ENCODE peak calls at places on chromosomes 4 and X, in seven cellular contexts. One of them, this sample, is unnamed.

GRCh38 chr4:31085736-31086135 is 365.6 kb downstream of the PCDH7 start:
- DNase-seq in astrocyte: no peak
- DNase-seq in cerebellar cortex: no peak
- DNase-seq in GM04504: no peak
- DNase-seq in fibroblast of gingiva: no peak
- DNase-seq in activated CD4-positive, alpha-beta T cell treated with anti-CD3 and anti-CD28 coated beads, Interleukin-2, amount 10 ng/mL, durations not matched to agents 7 days and 5 days: no peak
- DNase-seq in occipital lobe: no peak
- DNase-seq in this sample: no peak

GRCh38 chr4:43754566-43754965 is 694.0 kb downstream of the KCTD8 start:
- DNase-seq in astrocyte: no peak
- DNase-seq in cerebellar cortex: peak
- DNase-seq in GM04504: no peak
- DNase-seq in fibroblast of gingiva: no peak
- DNase-seq in activated CD4-positive, alpha-beta T cell treated with anti-CD3 and anti-CD28 coated beads, Interleukin-2, amount 10 ng/mL, durations not matched to agents 7 days and 5 days: no peak
- DNase-seq in occipital lobe: no peak
- DNase-seq in this sample: no peak

GRCh38 chr4:103786014-103786413 is 66.2 kb upstream of the TACR3 start:
- DNase-seq in astrocyte: peak
- DNase-seq in cerebellar cortex: peak
- DNase-seq in GM04504: no peak
- DNase-seq in fibroblast of gingiva: peak
- DNase-seq in activated CD4-positive, alpha-beta T cell treated with anti-CD3 and anti-CD28 coated beads, Interleukin-2, amount 10 ng/mL, durations not matched to agents 7 days and 5 days: no peak
- DNase-seq in occipital lobe: no peak
- DNase-seq in this sample: peak

GRCh38 chrX:46770817-46771163 is 11.9 kb upstream of the SLC9A7 start:
- DNase-seq in astrocyte: peak
- DNase-seq in cerebellar cortex: no peak
- DNase-seq in GM04504: peak
- DNase-seq in fibroblast of gingiva: peak
- DNase-seq in activated CD4-positive, alpha-beta T cell treated with anti-CD3 and anti-CD28 coated beads, Interleukin-2, amount 10 ng/mL, durations not matched to agents 7 days and 5 days: no peak
- DNase-seq in occipital lobe: no peak
- DNase-seq in this sample: no peak

GRCh38 chr4:6761540-6762243 is 20.8 kb upstream of the KIAA0232 start:
- DNase-seq in astrocyte: no peak
- DNase-seq in cerebellar cortex: no peak
- DNase-seq in GM04504: no peak
- DNase-seq in fibroblast of gingiva: peak
- DNase-seq in activated CD4-positive, alpha-beta T cell treated with anti-CD3 and anti-CD28 coated beads, Interleukin-2, amount 10 ng/mL, durations not matched to agents 7 days and 5 days: no peak
- DNase-seq in occipital lobe: peak
- DNase-seq in this sample: peak

GRCh38 chrX:6184900-6185515 is 43.7 kb downstream of the NLGN4X start:
- DNase-seq in astrocyte: peak
- DNase-seq in cerebellar cortex: peak
- DNase-seq in GM04504: no peak
- DNase-seq in fibroblast of gingiva: peak
- DNase-seq in activated CD4-positive, alpha-beta T cell treated with anti-CD3 and anti-CD28 coated beads, Interleukin-2, amount 10 ng/mL, durations not matched to agents 7 days and 5 days: no peak
- DNase-seq in occipital lobe: no peak
- DNase-seq in this sample: peak

GRCh38 chr4:175277816-175278215 is 359.7 kb downstream of the ADAM29 start:
- DNase-seq in astrocyte: no peak
- DNase-seq in cerebellar cortex: no peak
- DNase-seq in GM04504: no peak
- DNase-seq in fibroblast of gingiva: no peak
- DNase-seq in activated CD4-positive, alpha-beta T cell treated with anti-CD3 and anti-CD28 coated beads, Interleukin-2, amount 10 ng/mL, durations not matched to agents 7 days and 5 days: no peak
- DNase-seq in occipital lobe: no peak
- DNase-seq in this sample: no peak

GRCh38 chrX:40154229-40154852 is 56.6 kb upstream of the BCOR start:
- DNase-seq in astrocyte: no peak
- DNase-seq in cerebellar cortex: peak
- DNase-seq in GM04504: no peak
- DNase-seq in fibroblast of gingiva: peak
- DNase-seq in activated CD4-positive, alpha-beta T cell treated with anti-CD3 and anti-CD28 coated beads, Interleukin-2, amount 10 ng/mL, durations not matched to agents 7 days and 5 days: no peak
- DNase-seq in occipital lobe: peak
- DNase-seq in this sample: no peak

GRCh38 chrX:68870357-68870756 is 41.5 kb downstream of the EFNB1 start:
- DNase-seq in astrocyte: no peak
- DNase-seq in cerebellar cortex: no peak
- DNase-seq in GM04504: no peak
- DNase-seq in fibroblast of gingiva: no peak
- DNase-seq in activated CD4-positive, alpha-beta T cell treated with anti-CD3 and anti-CD28 coated beads, Interleukin-2, amount 10 ng/mL, durations not matched to agents 7 days and 5 days: no peak
- DNase-seq in occipital lobe: no peak
- DNase-seq in this sample: no peak

GRCh38 chrX:133482345-133483041 is 67.2 kb upstream of the GPC4 start:
- DNase-seq in astrocyte: peak
- DNase-seq in cerebellar cortex: no peak
- DNase-seq in GM04504: no peak
- DNase-seq in fibroblast of gingiva: peak
- DNase-seq in activated CD4-positive, alpha-beta T cell treated with anti-CD3 and anti-CD28 coated beads, Interleukin-2, amount 10 ng/mL, durations not matched to agents 7 days and 5 days: no peak
- DNase-seq in occipital lobe: no peak
- DNase-seq in this sample: peak

GRCh38 chrX:133840415-133840814 is 145.0 kb downstream of the GPC3 start:
- DNase-seq in astrocyte: no peak
- DNase-seq in cerebellar cortex: no peak
- DNase-seq in GM04504: no peak
- DNase-seq in fibroblast of gingiva: no peak
- DNase-seq in activated CD4-positive, alpha-beta T cell treated with anti-CD3 and anti-CD28 coated beads, Interleukin-2, amount 10 ng/mL, durations not matched to agents 7 days and 5 days: no peak
- DNase-seq in occipital lobe: no peak
- DNase-seq in this sample: no peak

GRCh38 chr4:128675083-128675482 is 134.4 kb upstream of the JADE1 start:
- DNase-seq in astrocyte: no peak
- DNase-seq in cerebellar cortex: no peak
- DNase-seq in GM04504: no peak
- DNase-seq in fibroblast of gingiva: no peak
- DNase-seq in activated CD4-positive, alpha-beta T cell treated with anti-CD3 and anti-CD28 coated beads, Interleukin-2, amount 10 ng/mL, durations not matched to agents 7 days and 5 days: no peak
- DNase-seq in occipital lobe: no peak
- DNase-seq in this sample: peak

GRCh38 chr4:742742-743311 is 37.2 kb downstream of the PCGF3 start:
- DNase-seq in astrocyte: no peak
- DNase-seq in cerebellar cortex: peak
- DNase-seq in GM04504: no peak
- DNase-seq in fibroblast of gingiva: no peak
- DNase-seq in activated CD4-positive, alpha-beta T cell treated with anti-CD3 and anti-CD28 coated beads, Interleukin-2, amount 10 ng/mL, durations not matched to agents 7 days and 5 days: peak
- DNase-seq in occipital lobe: no peak
- DNase-seq in this sample: peak

GRCh38 chrX:49661881-49662280 is 33.9 kb downstream of the PAGE1 start:
- DNase-seq in astrocyte: no peak
- DNase-seq in cerebellar cortex: no peak
- DNase-seq in GM04504: no peak
- DNase-seq in fibroblast of gingiva: no peak
- DNase-seq in activated CD4-positive, alpha-beta T cell treated with anti-CD3 and anti-CD28 coated beads, Interleukin-2, amount 10 ng/mL, durations not matched to agents 7 days and 5 days: no peak
- DNase-seq in occipital lobe: no peak
- DNase-seq in this sample: no peak

GRCh38 chr4:7323872-7324650 is 110.7 kb downstream of the PSAPL1 start:
- DNase-seq in astrocyte: no peak
- DNase-seq in cerebellar cortex: peak
- DNase-seq in GM04504: no peak
- DNase-seq in fibroblast of gingiva: no peak
- DNase-seq in activated CD4-positive, alpha-beta T cell treated with anti-CD3 and anti-CD28 coated beads, Interleukin-2, amount 10 ng/mL, durations not matched to agents 7 days and 5 days: no peak
- DNase-seq in occipital lobe: no peak
- DNase-seq in this sample: no peak

GRCh38 chrX:120380699-120381098 is 18.8 kb downstream of the ATP1B4 start:
- DNase-seq in astrocyte: no peak
- DNase-seq in cerebellar cortex: peak
- DNase-seq in GM04504: no peak
- DNase-seq in fibroblast of gingiva: no peak
- DNase-seq in activated CD4-positive, alpha-beta T cell treated with anti-CD3 and anti-CD28 coated beads, Interleukin-2, amount 10 ng/mL, durations not matched to agents 7 days and 5 days: peak
- DNase-seq in occipital lobe: no peak
- DNase-seq in this sample: no peak

GRCh38 chrX:38368774-38369173 is 16.4 kb downstream of the OTC start:
- DNase-seq in astrocyte: no peak
- DNase-seq in cerebellar cortex: no peak
- DNase-seq in GM04504: no peak
- DNase-seq in fibroblast of gingiva: no peak
- DNase-seq in activated CD4-positive, alpha-beta T cell treated with anti-CD3 and anti-CD28 coated beads, Interleukin-2, amount 10 ng/mL, durations not matched to agents 7 days and 5 days: no peak
- DNase-seq in occipital lobe: no peak
- DNase-seq in this sample: no peak

GRCh38 chr4:29153642-29154041 is 1566.5 kb upstream of the PCDH7 start:
- DNase-seq in astrocyte: no peak
- DNase-seq in cerebellar cortex: no peak
- DNase-seq in GM04504: no peak
- DNase-seq in fibroblast of gingiva: no peak
- DNase-seq in activated CD4-positive, alpha-beta T cell treated with anti-CD3 and anti-CD28 coated beads, Interleukin-2, amount 10 ng/mL, durations not matched to agents 7 days and 5 days: no peak
- DNase-seq in occipital lobe: no peak
- DNase-seq in this sample: no peak

GRCh38 chr4:143358923-143359694 is 22.4 kb downstream of the GAB1 start:
- DNase-seq in astrocyte: peak
- DNase-seq in cerebellar cortex: no peak
- DNase-seq in GM04504: peak
- DNase-seq in fibroblast of gingiva: no peak
- DNase-seq in activated CD4-positive, alpha-beta T cell treated with anti-CD3 and anti-CD28 coated beads, Interleukin-2, amount 10 ng/mL, durations not matched to agents 7 days and 5 days: peak
- DNase-seq in occipital lobe: no peak
- DNase-seq in this sample: no peak

GRCh38 chr4:152644130-152644529 is 35.7 kb downstream of the TMEM154 start:
- DNase-seq in astrocyte: no peak
- DNase-seq in cerebellar cortex: no peak
- DNase-seq in GM04504: no peak
- DNase-seq in fibroblast of gingiva: no peak
- DNase-seq in activated CD4-positive, alpha-beta T cell treated with anti-CD3 and anti-CD28 coated beads, Interleukin-2, amount 10 ng/mL, durations not matched to agents 7 days and 5 days: no peak
- DNase-seq in occipital lobe: no peak
- DNase-seq in this sample: no peak

GRCh38 chrX:134669378-134670098 is 11.3 kb upstream of the PLAC1 start:
- DNase-seq in astrocyte: peak
- DNase-seq in cerebellar cortex: no peak
- DNase-seq in GM04504: peak
- DNase-seq in fibroblast of gingiva: peak
- DNase-seq in activated CD4-positive, alpha-beta T cell treated with anti-CD3 and anti-CD28 coated beads, Interleukin-2, amount 10 ng/mL, durations not matched to agents 7 days and 5 days: no peak
- DNase-seq in occipital lobe: no peak
- DNase-seq in this sample: no peak

GRCh38 chrX:110992611-110993010 is 103.4 kb upstream of the PAK3 start:
- DNase-seq in astrocyte: no peak
- DNase-seq in cerebellar cortex: peak
- DNase-seq in GM04504: no peak
- DNase-seq in fibroblast of gingiva: no peak
- DNase-seq in activated CD4-positive, alpha-beta T cell treated with anti-CD3 and anti-CD28 coated beads, Interleukin-2, amount 10 ng/mL, durations not matched to agents 7 days and 5 days: peak
- DNase-seq in occipital lobe: no peak
- DNase-seq in this sample: no peak

GRCh38 chrX:139086243-139086642 is 374.7 kb upstream of the FGF13 start:
- DNase-seq in astrocyte: no peak
- DNase-seq in cerebellar cortex: no peak
- DNase-seq in GM04504: no peak
- DNase-seq in fibroblast of gingiva: peak
- DNase-seq in activated CD4-positive, alpha-beta T cell treated with anti-CD3 and anti-CD28 coated beads, Interleukin-2, amount 10 ng/mL, durations not matched to agents 7 days and 5 days: no peak
- DNase-seq in occipital lobe: no peak
- DNase-seq in this sample: no peak

GRCh38 chr4:140049024-140049923 is 104.7 kb downstream of the MAML3 start:
- DNase-seq in astrocyte: peak
- DNase-seq in cerebellar cortex: peak
- DNase-seq in GM04504: peak
- DNase-seq in fibroblast of gingiva: peak
- DNase-seq in activated CD4-positive, alpha-beta T cell treated with anti-CD3 and anti-CD28 coated beads, Interleukin-2, amount 10 ng/mL, durations not matched to agents 7 days and 5 days: peak
- DNase-seq in occipital lobe: peak
- DNase-seq in this sample: peak